ENCODE peak calls at places on chromosomes 6 and 20, in five cellular contexts. F is neural progenitor cell; J is Jurkat, Clone E6-1; D is aorta; G is fibroblast of villous mesenchyme. L is an unnamed sample.

GRCh38 chr6:1609662-1610496 is at the start of gene FOXC1:
- DNase-seq in G (peak), D (peak), F (peak), J (no peak), L (peak)

GRCh38 chr20:49283703-49284625 is 6.1 kb upstream of the ZNFX1 start:
- DNase-seq in G (no peak), D (no peak), J (no peak), F (no peak), L (no peak)

GRCh38 chr6:108587258-108588059 is 26.7 kb downstream of the FOXO3 start:
- DNase-seq in D (no peak), F (peak), G (peak), J (no peak), L (no peak)

GRCh38 chr20:57458400-57459160 is 66.4 kb downstream of the CTCFL start:
- DNase-seq in J (no peak), G (no peak), D (no peak), F (no peak), L (no peak)

GRCh38 chr20:37319120-37319717 is 26.7 kb upstream of the SRC start:
- DNase-seq in F (peak), G (peak), D (no peak), J (no peak), L (no peak)

GRCh38 chr6:36944650-36945049 is 9.9 kb upstream of the PI16 start:
- DNase-seq in D (no peak), G (no peak), F (no peak), J (no peak), L (no peak)

GRCh38 chr20:33660035-33660684 is 2.0 kb upstream of the C20orf144 start:
- DNase-seq in J (no peak), D (peak), G (no peak), F (no peak), L (peak)

GRCh38 chr6:137805622-137806021 is 61.4 kb upstream of the TNFAIP3 start:
- DNase-seq in D (no peak), G (peak), J (no peak), F (no peak), L (peak)

GRCh38 chr20:16804793-16805187 is 56.6 kb downstream of the OTOR start:
- DNase-seq in F (no peak), J (no peak), G (no peak), D (no peak), L (no peak)

GRCh38 chr6:115896538-115897129 is 164.1 kb downstream of the FRK start:
- DNase-seq in F (peak), G (peak), J (peak), D (no peak), L (no peak)

GRCh38 chr20:1874534-1875168 is 20.6 kb upstream of the SIRPA start:
- DNase-seq in F (no peak), D (peak), J (no peak), G (no peak), L (no peak)
- H3K4me3 ChIP-seq in F (no peak), D (no peak), J (no peak), G (no peak), L (no peak)

GRCh38 chr6:139370047-139370706 is 4.3 kb downstream of the CITED2 start:
- DNase-seq in D (no peak), G (peak), F (peak), J (no peak), L (no peak)
- H3K4me3 ChIP-seq in D (peak), G (peak), F (peak), J (no peak), L (peak)

GRCh38 chr20:3672864-3673550 is 8.8 kb downstream of the ADAM33 start:
- DNase-seq in J (no peak), G (no peak), F (no peak), D (no peak), L (no peak)
- H3K4me3 ChIP-seq in J (peak), G (no peak), F (peak), D (no peak), L (no peak)

GRCh38 chr20:44208770-44209169 is 1.8 kb downstream of the OSER1 start:
- DNase-seq in F (no peak), J (no peak), G (peak), D (no peak), L (no peak)
- H3K4me3 ChIP-seq in F (peak), J (no peak), G (peak), D (no peak), L (peak)

DNA sequence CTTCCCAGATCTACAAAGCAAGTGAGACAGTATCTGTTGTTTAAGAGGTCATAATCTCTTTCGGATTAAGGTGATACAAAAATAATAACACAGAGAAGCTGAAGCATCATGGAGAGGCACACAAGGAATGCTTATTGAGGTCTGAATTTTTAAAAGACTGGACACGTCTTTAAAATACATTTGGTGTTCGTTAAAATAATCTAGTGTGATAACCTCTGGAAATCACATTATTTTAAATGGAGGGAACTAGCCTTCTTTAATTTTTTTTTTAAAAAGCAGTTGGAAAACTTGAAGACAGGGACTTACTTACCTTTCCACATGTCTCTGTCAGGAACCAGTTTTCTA is 1.9 kb upstream of the LRRC1 start:
- DNase-seq in D (no peak), J (no peak), F (no peak), G (no peak), L (no peak)
- H3K4me3 ChIP-seq in D (peak), J (peak), F (peak), G (peak), L (peak)

GRCh38 chr20:31719644-31720485 is 2.8 kb downstream of the BCL2L1 start:
- DNase-seq in G (no peak), J (no peak), D (no peak), F (peak), L (no peak)
- H3K4me3 ChIP-seq in G (peak), J (peak), D (peak), F (peak), L (no peak)

L was measured in ovary.